ENCODE peak calls at places on chromosomes 7 and 10, in six cellular contexts. N is NCI-H2081; O is stimulated activated CD4-positive, alpha-beta T cell treated with anti-CD3 and anti-CD28 coated beads, TNF-alpha, amount 100 ng/mL, for 4 hours; H is foreskin fibroblast; P is GM13976; T is activated naive CD4-positive, alpha-beta T cell treated with anti-CD3 and anti-CD28 coated beads, Interleukin-2, amount 50 U/mL, for 16 hours. I is an unnamed sample.

GRCh38 chr10:126876456-126876855 is 28.8 kb upstream of the DOCK1 start:
- DNase-seq in N (no peak), O (no peak), T (no peak), H (no peak), P (no peak), I (no peak)

GRCh38 chr7:7992502-7992901 is 23.9 kb downstream of the GLCCI1 start:
- DNase-seq in T (no peak), H (no peak), O (no peak), N (no peak), P (no peak), I (no peak)

GRCh38 chr7:33893377-33893776 is 12.0 kb upstream of the BMPER start:
- DNase-seq in P (no peak), O (no peak), N (no peak), T (no peak), H (no peak), I (no peak)

GRCh38 chr7:99493823-99494222 is 6.3 kb downstream of the ZNF394 start:
- DNase-seq in O (no peak), N (no peak), P (no peak), T (no peak), H (no peak), I (no peak)

GRCh38 chr10:5971315-5971832 is 6.0 kb downstream of the IL15RA start:
- DNase-seq in N (no peak), T (no peak), O (no peak), P (peak; percentile 50), H (no peak), I (no peak)

GRCh38 chr7:17421941-17422340 is 123.5 kb downstream of the AHR start:
- DNase-seq in P (no peak), H (no peak), N (no peak), T (no peak), O (no peak), I (no peak)

GRCh38 chr10:43689955-43690771 is 41.5 kb upstream of the ZNF32 start:
- DNase-seq in T (peak; percentile 88), N (peak; percentile 21), P (peak; percentile 95), O (peak; percentile 76), H (peak; percentile 74), I (peak; percentile 60)

GRCh38 chr10:133388973-133389818 is 4.8 kb upstream of the MTG1 start:
- DNase-seq in H (no peak), O (no peak), P (peak; percentile 88), T (peak; percentile 46), N (no peak), I (no peak)

GRCh38 chr10:123890246-123890645 is 1.4 kb downstream of the CPXM2 start:
- DNase-seq in P (no peak), O (no peak), H (peak; percentile 20), T (no peak), N (no peak), I (no peak)

GRCh38 chr10:3887885-3888476 is 103.0 kb upstream of the KLF6 start:
- DNase-seq in T (no peak), N (no peak), O (peak; percentile 44), P (peak; percentile 53), H (peak; percentile 86), I (peak; percentile 78)

GRCh38 chr10:127942811-127943210 is 35.9 kb downstream of the PTPRE start:
- DNase-seq in T (no peak), N (no peak), H (no peak), O (no peak), P (no peak), I (no peak)

GRCh38 chr10:48451969-48452878 is 145.7 kb downstream of the MAPK8 start:
- DNase-seq in P (no peak), O (no peak), T (no peak), N (no peak), H (no peak), I (no peak)